ENCODE peak calls at places on chromosomes 12 and 14, in six cellular contexts. One of them, this sample, is unnamed.

GRCh38 chr12:65648461-65648860 is 175.8 kb upstream of the HMGA2 start:
- DNase-seq in activated CD4-positive, CD25-positive, alpha-beta regulatory T cell treated with anti-CD3 and anti-CD28 coated beads, Interleukin-2, amount 50 U/mL, for 16 hours: no peak
- DNase-seq in GM23248: peak; percentile 13
- DNase-seq in activated gamma-delta T cell treated with Interleukin-2 at 50 U/mL for 16 hours: no peak
- DNase-seq in osteocyte: no peak
- DNase-seq in central memory CD4-positive, alpha-beta T cell: no peak
- DNase-seq in this sample: no peak

GRCh38 chr12:77328326-77328725 is 263.0 kb upstream of the E2F7 start:
- DNase-seq in central memory CD4-positive, alpha-beta T cell: no peak
- DNase-seq in GM23248: no peak
- DNase-seq in activated CD4-positive, CD25-positive, alpha-beta regulatory T cell treated with anti-CD3 and anti-CD28 coated beads, Interleukin-2, amount 50 U/mL, for 16 hours: no peak
- DNase-seq in osteocyte: no peak
- DNase-seq in activated gamma-delta T cell treated with Interleukin-2 at 50 U/mL for 16 hours: no peak
- DNase-seq in this sample: no peak

GRCh38 chr12:1880153-1880845 is 38.2 kb downstream of the CACNA2D4 start:
- DNase-seq in GM23248: no peak
- DNase-seq in activated CD4-positive, CD25-positive, alpha-beta regulatory T cell treated with anti-CD3 and anti-CD28 coated beads, Interleukin-2, amount 50 U/mL, for 16 hours: no peak
- DNase-seq in activated gamma-delta T cell treated with Interleukin-2 at 50 U/mL for 16 hours: no peak
- DNase-seq in osteocyte: peak; percentile 80
- DNase-seq in central memory CD4-positive, alpha-beta T cell: no peak
- DNase-seq in this sample: no peak

GRCh38 chr12:13165578-13166120 is 30.9 kb upstream of the EMP1 start:
- DNase-seq in central memory CD4-positive, alpha-beta T cell: peak; percentile 49
- DNase-seq in GM23248: peak; percentile 88
- DNase-seq in osteocyte: no peak
- DNase-seq in activated gamma-delta T cell treated with Interleukin-2 at 50 U/mL for 16 hours: peak; percentile 72
- DNase-seq in activated CD4-positive, CD25-positive, alpha-beta regulatory T cell treated with anti-CD3 and anti-CD28 coated beads, Interleukin-2, amount 50 U/mL, for 16 hours: peak; percentile 31
- DNase-seq in this sample: peak; percentile 94

GRCh38 chr14:95045255-95045701 is 112.1 kb downstream of the DICER1 start:
- DNase-seq in central memory CD4-positive, alpha-beta T cell: no peak
- DNase-seq in activated gamma-delta T cell treated with Interleukin-2 at 50 U/mL for 16 hours: no peak
- DNase-seq in activated CD4-positive, CD25-positive, alpha-beta regulatory T cell treated with anti-CD3 and anti-CD28 coated beads, Interleukin-2, amount 50 U/mL, for 16 hours: no peak
- DNase-seq in osteocyte: peak; percentile 68
- DNase-seq in GM23248: no peak
- DNase-seq in this sample: no peak

GRCh38 chr14:36513451-36514277 is 6.4 kb downstream of the NKX2-1 start:
- DNase-seq in GM23248: no peak
- DNase-seq in activated CD4-positive, CD25-positive, alpha-beta regulatory T cell treated with anti-CD3 and anti-CD28 coated beads, Interleukin-2, amount 50 U/mL, for 16 hours: no peak
- DNase-seq in activated gamma-delta T cell treated with Interleukin-2 at 50 U/mL for 16 hours: no peak
- DNase-seq in osteocyte: no peak
- DNase-seq in central memory CD4-positive, alpha-beta T cell: no peak
- DNase-seq in this sample: no peak

GRCh38 chr12:93279849-93280412 is 97.8 kb upstream of the NUDT4 start:
- DNase-seq in activated gamma-delta T cell treated with Interleukin-2 at 50 U/mL for 16 hours: no peak
- DNase-seq in activated CD4-positive, CD25-positive, alpha-beta regulatory T cell treated with anti-CD3 and anti-CD28 coated beads, Interleukin-2, amount 50 U/mL, for 16 hours: no peak
- DNase-seq in GM23248: no peak
- DNase-seq in central memory CD4-positive, alpha-beta T cell: no peak
- DNase-seq in osteocyte: no peak
- DNase-seq in this sample: no peak

GRCh38 chr12:63154560-63154959 is 3.6 kb upstream of the AVPR1A start:
- DNase-seq in osteocyte: no peak
- DNase-seq in GM23248: no peak
- DNase-seq in central memory CD4-positive, alpha-beta T cell: no peak
- DNase-seq in activated CD4-positive, CD25-positive, alpha-beta regulatory T cell treated with anti-CD3 and anti-CD28 coated beads, Interleukin-2, amount 50 U/mL, for 16 hours: no peak
- DNase-seq in activated gamma-delta T cell treated with Interleukin-2 at 50 U/mL for 16 hours: no peak
- DNase-seq in this sample: no peak